ENCODE peak calls at places on chromosomes 11 and 22, in eight cellular contexts. A, L, F, N, V, E, Z and X are unnamed samples.

GRCh38 chr11:102395720-102396358 is 48.8 kb downstream of the BIRC2 start:
- DNase-seq in N (no peak), L (no peak), Z (no peak), F (no peak), V (no peak), A (no peak), E (no peak), X (no peak)

GRCh38 chr11:118004543-118005223 is 18.5 kb downstream of the IL10RA start:
- DNase-seq in F (no peak), N (no peak), L (no peak), V (no peak), E (no peak), A (no peak), Z (no peak), X (no peak)

GRCh38 chr11:17590463-17590862 is 43.4 kb downstream of the OTOG start:
- DNase-seq in L (no peak), E (no peak), F (no peak), V (no peak), A (no peak), N (no peak), Z (no peak), X (no peak)

GRCh38 chr11:3367221-3367620 is 11.7 kb downstream of the ZNF195 start:
- DNase-seq in N (no peak), L (no peak), E (no peak), V (no peak), Z (no peak), A (no peak), F (no peak), X (no peak)

GRCh38 chr11:78418584-78419211 is 1.1 kb upstream of the GAB2 start:
- DNase-seq in A (no peak), F (peak; percentile 42), V (no peak), L (peak; percentile 48), E (no peak), Z (no peak), N (no peak), X (no peak)

GRCh38 chr11:77560605-77561004 is 29.1 kb upstream of the AQP11 start:
- DNase-seq in L (no peak), E (no peak), V (no peak), Z (no peak), A (peak; percentile 47), N (no peak), F (no peak), X (no peak)

GRCh38 chr22:29751139-29751538 is 15.7 kb downstream of the ZMAT5 start:
- DNase-seq in F (no peak), A (no peak), L (no peak), Z (no peak), E (no peak), N (no peak), V (no peak), X (no peak)

GRCh38 chr11:34647131-34647530 is 26.2 kb downstream of the EHF start:
- DNase-seq in L (no peak), E (no peak), F (no peak), A (no peak), V (no peak), Z (no peak), N (no peak), X (no peak)

GRCh38 chr11:69515271-69516245 is 34.1 kb downstream of the LINC01488 start:
- DNase-seq in E (no peak), Z (no peak), V (no peak), A (no peak), F (no peak), N (no peak), L (no peak), X (no peak)

GRCh38 chr22:28999510-29000224 is 62.0 kb downstream of the C22orf31 start:
- DNase-seq in E (no peak), F (no peak), A (no peak), N (no peak), V (no peak), Z (no peak), L (no peak), X (no peak)

GRCh38 chr22:29475550-29475949 is 4.5 kb upstream of the NEFH start:
- DNase-seq in L (no peak), V (no peak), Z (no peak), N (no peak), A (no peak), F (no peak), E (no peak), X (no peak)

GRCh38 chr11:2884424-2884815 is 1.2 kb downstream of the CDKN1C start:
- DNase-seq in L (peak; percentile 15), E (no peak), N (peak; percentile 73), Z (no peak), A (no peak), V (no peak), F (no peak), X (no peak)

GRCh38 chr11:48129697-48130395 is 86.8 kb upstream of the OR4B1 start:
- DNase-seq in L (no peak), V (no peak), A (no peak), N (no peak), Z (no peak), E (no peak), F (no peak), X (no peak)

GRCh38 chr22:48522271-48522670 is 1305.4 kb downstream of the BRD1 start:
- DNase-seq in V (no peak), A (no peak), L (no peak), E (no peak), F (no peak), N (no peak), Z (no peak), X (no peak)

GRCh38 chr11:109423860-109424190 is 1.8 kb downstream of the C11orf87 start:
- DNase-seq in Z (no peak), F (no peak), N (no peak), L (peak; percentile 24), A (no peak), E (no peak), V (no peak), X (no peak)

GRCh38 chr22:25008666-25009065 is 56.1 kb downstream of the KIAA1671 start:
- DNase-seq in V (no peak), L (no peak), N (no peak), A (no peak), E (peak; percentile 44), F (no peak), Z (no peak), X (no peak)

GRCh38 chr22:24391836-24392217 is 35.6 kb upstream of the ADORA2A start:
- DNase-seq in Z (no peak), V (peak; percentile 48), A (no peak), F (no peak), E (no peak), N (no peak), L (no peak), X (no peak)

GRCh38 chr11:2719831-2720603 is 20.2 kb upstream of the KCNQ1OT1 start:
- DNase-seq in Z (no peak), N (peak; percentile 3), F (no peak), A (no peak), E (no peak), V (no peak), L (no peak), X (no peak)

GRCh38 chr22:41354979-41355378 is 26.8 kb upstream of the TEF start:
- DNase-seq in F (no peak), N (no peak), L (no peak), Z (no peak), A (no peak), V (no peak), E (no peak), X (no peak)

GRCh38 chr11:30917859-30918478 is 331.8 kb upstream of the MPPED2 start:
- DNase-seq in Z (no peak), L (peak; percentile 49), E (peak; percentile 73), N (no peak), F (peak; percentile 71), V (no peak), A (peak; percentile 40), X (no peak)